ENCODE peak calls at places on chromosomes 6 and 20, in four cellular contexts. B, L, N and X are unnamed samples.

GRCh38 chr6:13548500-13549210 is 25.7 kb upstream of the SIRT5 start:
- DNase-seq in B (no peak), L (no peak), N (no peak), X (no peak)

GRCh38 chr6:113758725-113759576 is 98.2 kb upstream of the MARCKS start:
- DNase-seq in B (no peak), L (no peak), N (no peak), X (no peak)

GRCh38 chr6:126444874-126445273 is 105.0 kb downstream of the CENPW start:
- DNase-seq in N (peak; percentile 8), L (no peak), B (peak; percentile 45), X (no peak)

GRCh38 chr6:25652007-25652515 is at the start of gene SCGN:
- DNase-seq in N (peak; percentile 64), L (peak; percentile 76), B (peak; percentile 75), X (peak; percentile 78)

GRCh38 chr6:21615504-21615903 is 22.0 kb downstream of the SOX4 start:
- DNase-seq in L (no peak), B (peak; percentile 49), N (no peak), X (no peak)

GRCh38 chr6:37615564-37616340 is 81.9 kb downstream of the MDGA1 start:
- DNase-seq in N (peak; percentile 62), B (peak; percentile 78), L (no peak), X (peak; percentile 77)

GRCh38 chr20:25584905-25585704 is at the start of gene NINL:
- DNase-seq in N (peak; percentile 73), L (peak; percentile 88), B (peak; percentile 81), X (peak; percentile 89)

GRCh38 chr20:14777571-14777970 is 440.2 kb upstream of the FLRT3 start:
- DNase-seq in L (no peak), B (peak; percentile 26), N (no peak), X (no peak)

GRCh38 chr6:51657491-51657890 is 429.9 kb downstream of the PKHD1 start:
- DNase-seq in N (no peak), B (no peak), L (no peak), X (no peak)

GRCh38 chr6:151060096-151060741 is 179.5 kb upstream of the AKAP12 start:
- DNase-seq in N (peak; percentile 96), B (peak; percentile 96), L (no peak), X (no peak)
- H3K27ac ChIP-seq in N (peak overlapping the region; percentile 75), B (peak overlapping the region; percentile 83), L (no peak overlapping the region), X (no peak overlapping the region)

GRCh38 chr20:46501961-46502360 is 11.4 kb downstream of the ZNF334 start:
- DNase-seq in N (no peak), L (no peak), B (no peak), X (no peak)
- H3K9me3 ChIP-seq in N (peaks cover 84% of the 10 kb centered on the region), L (peaks cover 30% of the 10 kb centered on the region), B (no peaks in the 10 kb centered on the region), X (peaks cover 36% of the 10 kb centered on the region)

GRCh38 chr6:33576668-33577067 is 3.4 kb downstream of the BAK1 start:
- DNase-seq in N (no peak), L (no peak), B (no peak), X (no peak)
- H3K27ac ChIP-seq in N (no peak overlapping the region), L (no peak overlapping the region), B (no peak overlapping the region), X (no peak overlapping the region)

GRCh38 chr6:22800451-22800850 is 231.1 kb downstream of the HDGFL1 start:
- DNase-seq in N (no peak), B (no peak), L (no peak), X (no peak)
- H3K9me3 ChIP-seq in N (peaks cover 3% of the 10 kb centered on the region), B (no peaks in the 10 kb centered on the region), L (no peaks in the 10 kb centered on the region), X (peaks cover 2% of the 10 kb centered on the region)

DNA sequence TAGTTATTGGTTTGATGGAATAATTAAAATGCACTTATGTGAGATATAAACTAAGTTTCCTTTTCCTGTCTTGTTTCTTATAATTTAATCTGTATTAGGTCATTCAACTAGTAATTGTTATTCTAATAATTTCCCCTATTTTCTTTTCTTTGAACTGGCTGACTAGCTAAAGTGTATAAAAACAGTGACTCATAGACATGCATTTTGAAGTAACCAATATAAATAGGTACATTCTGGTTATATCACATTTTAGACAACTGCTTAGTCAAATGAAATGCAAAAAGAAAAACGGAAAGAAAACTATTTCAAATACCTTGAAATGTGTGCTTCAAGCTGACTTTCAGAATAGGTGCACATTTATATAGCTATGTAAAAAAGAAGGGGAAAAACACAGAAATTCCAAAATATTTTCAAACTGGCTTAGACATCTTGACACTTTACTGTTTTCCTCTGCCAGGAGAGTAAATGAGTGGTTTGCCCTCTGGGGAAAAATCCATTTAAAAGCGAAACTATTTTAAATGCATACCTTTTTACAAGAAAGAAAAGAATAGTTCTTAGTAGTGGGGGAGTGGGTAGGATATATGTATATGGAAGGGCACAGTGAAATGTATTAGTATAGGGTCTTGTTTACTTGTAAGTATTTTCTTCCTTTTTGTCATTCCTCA is 28.3 kb downstream of the KCNQ5 start:
- DNase-seq in L (no peak), N (no peak), B (peak; percentile 24), X (no peak)
- H3K27ac ChIP-seq in L (no peak overlapping the region), N (no peak overlapping the region), B (peak overlapping the region; percentile 38), X (peak overlapping the region; percentile 6)

GRCh38 chr6:164243949-164244348 is 829.4 kb downstream of the QKI start:
- DNase-seq in N (no peak), L (no peak), B (no peak), X (no peak)
- H3K9me3 ChIP-seq in N (no peaks in the 10 kb centered on the region), L (no peaks in the 10 kb centered on the region), B (no peaks in the 10 kb centered on the region), X (no peaks in the 10 kb centered on the region)

GRCh38 chr6:5771759-5772158 is 235.0 kb downstream of the NRN1 start:
- DNase-seq in N (no peak), L (no peak), B (no peak), X (no peak)
- H3K27ac ChIP-seq in N (no peak overlapping the region), L (no peak overlapping the region), B (no peak overlapping the region), X (no peak overlapping the region)